ENCODE peak calls at places on chromosomes 4 and X, in eight cellular contexts. B is smooth muscle cell of the brain vasculature; K is neural progenitor cell; C is progenitor cell of endocrine pancreas; E is fibroblast of lung; I is head of caudate nucleus; Y is pancreas; S is activated naive CD4-positive, alpha-beta T cell treated with anti-CD3 and anti-CD28 coated beads for 36 hours. V is an unnamed sample.

GRCh38 chrX:22320236-22320635 is 47.5 kb downstream of the CBLL2 start:
- DNase-seq in B (no peak), K (peak), C (no peak), E (no peak), I (no peak), Y (no peak), S (no peak), V (no peak)

GRCh38 chrX:1659664-1660461 is 45.0 kb downstream of the ASMT start:
- DNase-seq in B (no peak), K (no peak), C (no peak), E (no peak), I (no peak), Y (peak), S (no peak), V (no peak)

GRCh38 chrX:40996886-40997530 is 88.2 kb upstream of the USP9X start:
- DNase-seq in B (peak), K (peak), C (no peak), E (peak), I (no peak), Y (no peak), S (no peak), V (no peak)

GRCh38 chrX:155148724-155149537 is 67.3 kb upstream of the VBP1 start:
- DNase-seq in B (no peak), K (peak), C (no peak), E (peak), I (no peak), Y (no peak), S (peak), V (peak)

GRCh38 chr4:81715335-81715734 is 243.6 kb upstream of the RASGEF1B start:
- DNase-seq in B (no peak), K (peak), C (no peak), E (no peak), I (no peak), Y (no peak), S (no peak), V (no peak)

GRCh38 chrX:101676571-101676970 is 16.9 kb upstream of the ARMCX2 start:
- DNase-seq in B (no peak), K (no peak), C (no peak), E (no peak), I (no peak), Y (no peak), S (no peak), V (no peak)

GRCh38 chrX:39975094-39975865 is 122.5 kb downstream of the BCOR start:
- DNase-seq in B (no peak), K (no peak), C (no peak), E (no peak), I (no peak), Y (no peak), S (no peak), V (no peak)

GRCh38 chrX:78378476-78379115 is 51.2 kb upstream of the CYSLTR1 start:
- DNase-seq in B (no peak), K (no peak), C (no peak), E (no peak), I (no peak), Y (no peak), S (no peak), V (no peak)

GRCh38 chr4:116427666-116428065 is 657.7 kb downstream of the TRAM1L1 start:
- DNase-seq in B (no peak), K (no peak), C (no peak), E (no peak), I (no peak), Y (no peak), S (no peak), V (no peak)

GRCh38 chrX:131792356-131792749 is 230.7 kb upstream of the STK26 start:
- DNase-seq in B (peak), K (no peak), C (no peak), E (no peak), I (peak), Y (peak), S (no peak), V (no peak)

GRCh38 chr4:151745727-151746231 is 15.0 kb downstream of the GATB start:
- DNase-seq in B (no peak), K (no peak), C (no peak), E (no peak), I (no peak), Y (no peak), S (no peak), V (no peak)

GRCh38 chrX:49876750-49877149 is 2.5 kb upstream of the USP27X start:
- DNase-seq in B (no peak), K (peak), C (no peak), E (peak), I (no peak), Y (no peak), S (peak), V (peak)

GRCh38 chrX:134622056-134622812 is 36.0 kb downstream of the PLAC1 start:
- DNase-seq in B (peak), K (no peak), C (no peak), E (peak), I (no peak), Y (no peak), S (peak), V (peak)

GRCh38 chr4:151484396-151485102 is 75.6 kb downstream of the FHIP1A start:
- DNase-seq in B (peak), K (peak), C (no peak), E (peak), I (no peak), Y (no peak), S (no peak), V (no peak)

GRCh38 chrX:110418220-110418856 is 59.7 kb downstream of the RTL9 start:
- DNase-seq in B (no peak), K (peak), C (peak), E (peak), I (peak), Y (no peak), S (no peak), V (no peak)

GRCh38 chr4:88893961-88894360 is 163.0 kb downstream of the FAM13A start:
- DNase-seq in B (no peak), K (no peak), C (no peak), E (peak), I (no peak), Y (no peak), S (no peak), V (no peak)

GRCh38 chr4:156949373-156949814 is 22.2 kb downstream of the PDGFC start:
- DNase-seq in B (no peak), K (no peak), C (no peak), E (peak), I (no peak), Y (no peak), S (no peak), V (no peak)

GRCh38 chrX:108453841-108454240 is 14.2 kb downstream of the COL4A5 start:
- DNase-seq in B (no peak), K (no peak), C (no peak), E (no peak), I (no peak), Y (no peak), S (no peak), V (no peak)

V was measured in stimulated activated naive CD8-positive, alpha-beta T cell treated with anti-CD3 and anti-CD28 coated beads, Interleukin-15, Interleukin-2, amounts not matched to agents 100 U/mL and 50 U/mL, for 24 hours.